ENCODE peak calls at places on chromosomes 16 and 17, in six cellular contexts. One of them, this sample, is unnamed.

GRCh38 chr17:63191610-63192009 is 225.6 kb downstream of the TANC2 start:
- DNase-seq in A549: no peak
- DNase-seq in endothelial cell of umbilical vein: no peak
- DNase-seq in K562: no peak
- DNase-seq in HepG2: no peak
- DNase-seq in GM12878: no peak
- DNase-seq in this sample: peak; percentile 2

GRCh38 chr16:73040136-73040535 is 7.8 kb downstream of the ZFHX3 start:
- DNase-seq in A549: no peak
- DNase-seq in endothelial cell of umbilical vein: no peak
- DNase-seq in K562: no peak
- DNase-seq in HepG2: no peak
- DNase-seq in GM12878: no peak
- DNase-seq in this sample: no peak

GRCh38 chr17:2931901-2932300 is 131.5 kb downstream of the OR1D5 start:
- DNase-seq in A549: no peak
- DNase-seq in endothelial cell of umbilical vein: no peak
- DNase-seq in K562: no peak
- DNase-seq in HepG2: no peak
- DNase-seq in GM12878: no peak
- DNase-seq in this sample: no peak

GRCh38 chr16:84599528-84600202 is 18.2 kb downstream of the COTL1 start:
- DNase-seq in A549: peak; percentile 46
- DNase-seq in endothelial cell of umbilical vein: peak; percentile 91
- DNase-seq in K562: no peak
- DNase-seq in HepG2: peak; percentile 95
- DNase-seq in GM12878: no peak
- DNase-seq in this sample: peak; percentile 98

GRCh38 chr17:73772107-73772705 is 128.0 kb upstream of the SDK2 start:
- DNase-seq in A549: no peak
- DNase-seq in endothelial cell of umbilical vein: no peak
- DNase-seq in K562: no peak
- DNase-seq in HepG2: no peak
- DNase-seq in GM12878: no peak
- DNase-seq in this sample: no peak

GRCh38 chr17:258045-258734 is 76.7 kb upstream of the DOC2B start:
- DNase-seq in A549: no peak
- DNase-seq in endothelial cell of umbilical vein: no peak
- DNase-seq in K562: no peak
- DNase-seq in HepG2: no peak
- DNase-seq in GM12878: no peak
- DNase-seq in this sample: no peak

GRCh38 chr17:45743626-45744326 is 40.3 kb upstream of the CRHR1 start:
- DNase-seq in A549: no peak
- DNase-seq in endothelial cell of umbilical vein: no peak
- DNase-seq in K562: no peak
- DNase-seq in HepG2: no peak
- DNase-seq in GM12878: no peak
- DNase-seq in this sample: no peak

GRCh38 chr17:34409352-34409751 is 46.3 kb upstream of the CCL1 start:
- DNase-seq in A549: no peak
- DNase-seq in endothelial cell of umbilical vein: no peak
- DNase-seq in K562: no peak
- DNase-seq in HepG2: no peak
- DNase-seq in GM12878: no peak
- DNase-seq in this sample: no peak

GRCh38 chr17:12691173-12691572 is 25.5 kb downstream of the MYOCD start:
- DNase-seq in A549: no peak
- DNase-seq in endothelial cell of umbilical vein: no peak
- DNase-seq in K562: no peak
- DNase-seq in HepG2: no peak
- DNase-seq in GM12878: no peak
- DNase-seq in this sample: no peak

GRCh38 chr17:64277831-64278562 is 14.9 kb upstream of the TEX2 start:
- DNase-seq in A549: no peak
- DNase-seq in endothelial cell of umbilical vein: no peak
- DNase-seq in K562: no peak
- DNase-seq in HepG2: no peak
- DNase-seq in GM12878: no peak
- DNase-seq in this sample: no peak
- TF ChIP-seq MYC in A549: no peak
- TF ChIP-seq MYC in endothelial cell of umbilical vein: no peak
- TF ChIP-seq MYC in K562: no peak
- TF ChIP-seq MYC in HepG2: no peak
- TF ChIP-seq MYC in GM12878: no peak
- TF ChIP-seq MYC in this sample: no peak

GRCh38 chr17:44213403-44214229 is 5.9 kb downstream of the UBTF start:
- DNase-seq in A549: no peak
- DNase-seq in endothelial cell of umbilical vein: no peak
- DNase-seq in K562: no peak
- DNase-seq in HepG2: no peak
- DNase-seq in GM12878: no peak
- DNase-seq in this sample: peak; percentile 1
- TF ChIP-seq POLR2A in A549: no peak
- TF ChIP-seq POLR2A in endothelial cell of umbilical vein: peak; percentile 42
- TF ChIP-seq POLR2A in K562: peak; percentile 71
- TF ChIP-seq POLR2A in HepG2: peak; percentile 27
- TF ChIP-seq POLR2A in GM12878: peak; percentile 69
- TF ChIP-seq POLR2A in this sample: no peak

GRCh38 chr17:27378482-27379200 is 77.6 kb upstream of the KSR1 start:
- DNase-seq in A549: no peak
- DNase-seq in endothelial cell of umbilical vein: no peak
- DNase-seq in K562: no peak
- DNase-seq in HepG2: no peak
- DNase-seq in GM12878: no peak
- DNase-seq in this sample: no peak

GRCh38 chr17:27381007-27381501 is 75.2 kb upstream of the KSR1 start:
- DNase-seq in A549: peak; percentile 90
- DNase-seq in endothelial cell of umbilical vein: peak; percentile 51
- DNase-seq in K562: peak; percentile 93
- DNase-seq in HepG2: peak; percentile 75
- DNase-seq in GM12878: peak; percentile 27
- DNase-seq in this sample: peak; percentile 90

GRCh38 chr17:27379863-27380533 is 76.2 kb upstream of the KSR1 start:
- DNase-seq in A549: no peak
- DNase-seq in endothelial cell of umbilical vein: peak; percentile 73
- DNase-seq in K562: peak; percentile 67
- DNase-seq in HepG2: no peak
- DNase-seq in GM12878: no peak
- DNase-seq in this sample: no peak

GRCh38 chr17:27382025-27382424 is 74.2 kb upstream of the KSR1 start:
- DNase-seq in A549: no peak
- DNase-seq in endothelial cell of umbilical vein: no peak
- DNase-seq in K562: no peak
- DNase-seq in HepG2: no peak
- DNase-seq in GM12878: no peak
- DNase-seq in this sample: no peak

GRCh38 chr17:27380551-27380950 is 75.7 kb upstream of the KSR1 start:
- DNase-seq in A549: no peak
- DNase-seq in endothelial cell of umbilical vein: no peak
- DNase-seq in K562: peak; percentile 7
- DNase-seq in HepG2: no peak
- DNase-seq in GM12878: no peak
- DNase-seq in this sample: no peak
- TF ChIP-seq MAX in A549: no peak
- TF ChIP-seq MAX in endothelial cell of umbilical vein: no peak
- TF ChIP-seq MAX in K562: no peak
- TF ChIP-seq MAX in HepG2: no peak
- TF ChIP-seq MAX in GM12878: no peak
- TF ChIP-seq MAX in this sample: no peak

DNA sequence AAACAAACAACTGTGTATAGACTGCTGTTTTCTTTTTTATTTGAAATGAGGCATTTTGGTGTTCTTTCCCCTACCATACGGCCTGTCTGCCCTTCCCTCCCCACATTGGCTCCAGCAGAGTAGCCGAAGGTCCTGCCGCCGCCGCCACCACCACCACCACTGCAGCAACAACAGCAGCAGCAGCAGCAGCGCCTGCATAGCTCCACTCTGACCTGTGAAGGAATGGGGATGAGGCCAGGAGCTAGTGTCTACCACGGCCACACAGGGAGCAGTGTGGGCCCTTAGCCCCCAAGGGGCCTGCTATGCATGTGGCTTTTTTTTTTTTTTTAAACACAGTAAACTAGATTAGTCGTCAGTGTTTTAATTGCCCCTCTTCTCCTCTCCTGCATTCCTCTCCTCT is 5.6 kb upstream of the CDK5R1 start:
- DNase-seq in A549: no peak
- DNase-seq in endothelial cell of umbilical vein: no peak
- DNase-seq in K562: no peak
- DNase-seq in HepG2: no peak
- DNase-seq in GM12878: no peak
- DNase-seq in this sample: no peak
- TF ChIP-seq MYC in A549: no peak
- TF ChIP-seq MYC in endothelial cell of umbilical vein: no peak
- TF ChIP-seq MYC in K562: no peak
- TF ChIP-seq MYC in HepG2: no peak
- TF ChIP-seq MYC in GM12878: no peak
- TF ChIP-seq MYC in this sample: no peak

DNA sequence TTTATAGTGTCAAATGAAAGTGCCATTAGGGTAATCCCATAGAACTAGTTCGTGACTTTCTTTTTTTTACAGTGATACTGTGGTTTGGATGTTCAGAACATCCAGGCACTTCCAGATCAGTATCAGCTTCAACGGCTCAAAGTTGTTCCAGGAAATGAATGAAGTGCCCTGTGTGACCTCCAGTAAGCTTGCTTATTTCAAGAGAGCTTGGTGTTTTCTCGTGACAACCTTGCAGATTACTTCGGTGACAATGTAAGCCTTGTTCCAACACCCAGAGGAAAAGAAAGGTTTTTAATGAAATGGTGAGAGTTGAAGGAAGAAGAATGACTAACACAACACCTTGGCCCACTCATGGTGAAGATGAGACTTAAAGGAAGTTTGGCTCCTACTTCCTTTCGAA is 15.9 kb upstream of the KCNJ16 start:
- DNase-seq in A549: no peak
- DNase-seq in endothelial cell of umbilical vein: no peak
- DNase-seq in K562: peak; percentile 9
- DNase-seq in HepG2: no peak
- DNase-seq in GM12878: no peak
- DNase-seq in this sample: no peak
- TF ChIP-seq POLR2A in A549: no peak
- TF ChIP-seq POLR2A in endothelial cell of umbilical vein: no peak
- TF ChIP-seq POLR2A in K562: no peak
- TF ChIP-seq POLR2A in HepG2: no peak
- TF ChIP-seq POLR2A in GM12878: no peak
- TF ChIP-seq POLR2A in this sample: no peak

This sample was measured in NB4.